ENCODE peak calls at places on chromosome 1, in nine cellular contexts. A is memory B cell; E is choroid plexus epithelial cell; F is brain microvascular endothelial cell; K is ELR; Q is NCI-H69; Y is stimulated activated CD4-positive, alpha-beta T cell treated with anti-CD3 and anti-CD28 coated beads, Interleukin-12 subunit alpha, Interleukin-12 subunit beta, amount 100 ng/mL, for 48 hours; P is COR-L47; M is CD8-positive, alpha-beta T cell. G is an unnamed sample.

GRCh38 chr1:24920155-24920925 is 9.7 kb downstream of the RUNX3 start:
- DNase-seq in A (no peak), E (no peak), F (peak; percentile 73), K (peak; percentile 77), Q (no peak), Y (peak; percentile 57), P (no peak), M (no peak), G (peak; percentile 86)

GRCh38 chr1:21911205-21912001 is 25.7 kb downstream of the HSPG2 start:
- DNase-seq in A (no peak), E (peak; percentile 50), F (no peak), K (no peak), Q (no peak), Y (no peak), P (no peak), M (no peak), G (peak; percentile 71)

GRCh38 chr1:212471891-212472675 is 39.4 kb downstream of the NENF start:
- DNase-seq in A (no peak), E (no peak), F (no peak), K (no peak), Q (no peak), Y (no peak), P (no peak), M (no peak), G (no peak)

GRCh38 chr1:65233757-65234156 is 75.6 kb upstream of the DNAJC6 start:
- DNase-seq in A (no peak), E (no peak), F (no peak), K (no peak), Q (no peak), Y (no peak), P (no peak), M (no peak), G (no peak)

GRCh38 chr1:221449801-221450470 is 292.0 kb downstream of the DUSP10 start:
- DNase-seq in A (no peak), E (peak; percentile 48), F (peak; percentile 76), K (peak; percentile 88), Q (no peak), Y (no peak), P (no peak), M (no peak), G (peak; percentile 69)

GRCh38 chr1:218620956-218621355 is 275.8 kb downstream of the TGFB2 start:
- DNase-seq in A (no peak), E (peak; percentile 44), F (peak; percentile 18), K (peak; percentile 7), Q (no peak), Y (no peak), P (no peak), M (no peak), G (peak; percentile 16)

GRCh38 chr1:234926574-234927311 is 201.9 kb downstream of the TOMM20 start:
- DNase-seq in A (peak; percentile 25), E (no peak), F (no peak), K (no peak), Q (peak; percentile 32), Y (peak; percentile 36), P (no peak), M (no peak), G (no peak)

GRCh38 chr1:167683641-167684502 is 37.9 kb upstream of the MPZL1 start:
- DNase-seq in A (no peak), E (peak; percentile 10), F (peak; percentile 33), K (peak; percentile 42), Q (no peak), Y (no peak), P (no peak), M (no peak), G (no peak)